ENCODE peak calls at places on chromosome X, in four cellular contexts. V is caudate nucleus, H is fibroblast of the aortic adventitia, G is NCI-H1930. A is an unnamed sample.

GRCh38 chrX:155923200-155923599 is 42.1 kb downstream of the VAMP7 start:
- DNase-seq in V (no peak), H (no peak), G (no peak), A (no peak)

GRCh38 chrX:41116948-41117347 is 31.7 kb downstream of the USP9X start:
- DNase-seq in V (no peak), H (peak), G (no peak), A (no peak)

GRCh38 chrX:139156356-139156755 is 374.2 kb upstream of the F9 start:
- DNase-seq in V (no peak), H (no peak), G (no peak), A (no peak)

GRCh38 chrX:103356023-103356798 is at the start of gene TCEAL9:
- DNase-seq in V (peak), H (peak), G (peak), A (peak)

GRCh38 chrX:41333744-41333993 is 293 bp upstream of the DDX3X start:
- DNase-seq in V (no peak), H (peak), G (peak), A (no peak)

GRCh38 chrX:131040781-131041180 is 17.4 kb upstream of the ARHGAP36 start:
- DNase-seq in V (no peak), H (no peak), G (no peak), A (no peak)

GRCh38 chrX:106356580-106356979 is 188.5 kb downstream of the PWWP3B start:
- DNase-seq in V (no peak), H (no peak), G (no peak), A (no peak)

GRCh38 chrX:23434356-23434884 is 99.8 kb downstream of the PTCHD1 start:
- DNase-seq in V (peak), H (peak), G (no peak), A (peak)

GRCh38 chrX:153446950-153447580 is 1.2 kb upstream of the TREX2 start:
- DNase-seq in V (no peak), H (no peak), G (no peak), A (no peak)

GRCh38 chrX:22081475-22082092 is 49.5 kb downstream of the PHEX start:
- DNase-seq in V (no peak), H (peak), G (peak), A (no peak)

GRCh38 chrX:69034451-69034850 is 130.8 kb downstream of the PJA1 start:
- DNase-seq in V (no peak), H (no peak), G (no peak), A (no peak)

GRCh38 chrX:15877380-15877779 is 22.8 kb upstream of the AP1S2 start:
- DNase-seq in V (no peak), H (peak), G (no peak), A (no peak)

GRCh38 chrX:136954930-136955329 is 74.4 kb upstream of the RBMX start:
- DNase-seq in V (no peak), H (peak), G (no peak), A (no peak)